ENCODE peak calls at places on chromosomes 3 and 15, in ten cellular contexts. F, W, D, Q, N, I, L, T, X and U are unnamed samples.

GRCh38 chr15:40459391-40460015 is 11.3 kb upstream of the CHST14 start:
- DNase-seq in L (no peak), Q (no peak), T (no peak), I (no peak), X (peak), D (no peak), W (no peak), N (no peak), F (no peak), U (no peak)

GRCh38 chr15:75631935-75632334 is 6.4 kb upstream of the SNUPN start:
- DNase-seq in T (no peak), D (no peak), Q (no peak), N (no peak), I (no peak), W (no peak), X (peak), L (no peak), F (no peak), U (no peak)

GRCh38 chr15:39358441-39359041 is 222.3 kb upstream of the THBS1 start:
- DNase-seq in F (no peak), D (peak), I (peak), N (peak), W (no peak), L (peak), X (no peak), Q (no peak), T (no peak), U (no peak)

GRCh38 chr3:124751501-124751900 is 21.2 kb downstream of the UMPS start:
- DNase-seq in L (no peak), T (no peak), D (no peak), X (no peak), W (no peak), I (no peak), Q (no peak), F (no peak), N (no peak), U (no peak)

GRCh38 chr3:492586-493296 is 296.2 kb downstream of the CHL1 start:
- DNase-seq in D (no peak), I (no peak), X (no peak), F (no peak), L (no peak), Q (no peak), T (no peak), W (no peak), N (no peak), U (no peak)

GRCh38 chr15:71325461-71325860 is 210.2 kb downstream of the THSD4 start:
- DNase-seq in I (no peak), Q (no peak), T (no peak), N (no peak), X (no peak), W (no peak), D (peak), L (peak), F (no peak), U (no peak)

GRCh38 chr3:189772584-189772983 is 141.4 kb downstream of the TP63 start:
- DNase-seq in L (peak), W (no peak), F (no peak), N (no peak), X (no peak), T (no peak), D (no peak), I (no peak), Q (no peak), U (no peak)

GRCh38 chr15:95923797-95924196 is 406.7 kb upstream of the NR2F2 start:
- DNase-seq in W (no peak), I (no peak), N (no peak), F (no peak), D (no peak), L (no peak), T (no peak), X (no peak), Q (peak), U (no peak)

GRCh38 chr3:85427467-85427866 is 468.7 kb downstream of the CADM2 start:
- DNase-seq in I (no peak), W (no peak), N (no peak), D (no peak), F (no peak), Q (no peak), T (no peak), X (no peak), L (no peak), U (no peak)

GRCh38 chr3:78281381-78281780 is 1241.5 kb downstream of the ROBO2 start:
- DNase-seq in D (no peak), I (no peak), F (no peak), X (peak), T (no peak), Q (no peak), W (no peak), L (no peak), N (no peak), U (no peak)

GRCh38 chr3:21894459-21895083 is 143.6 kb upstream of the ZNF385D start:
- DNase-seq in W (no peak), D (peak), F (peak), N (no peak), X (no peak), Q (peak), I (no peak), T (no peak), L (peak), U (no peak)

GRCh38 chr3:707041-707440 is 385.8 kb upstream of the CNTN6 start:
- DNase-seq in W (no peak), N (no peak), T (no peak), I (no peak), Q (no peak), D (no peak), L (no peak), F (no peak), X (no peak), U (no peak)

DNA sequence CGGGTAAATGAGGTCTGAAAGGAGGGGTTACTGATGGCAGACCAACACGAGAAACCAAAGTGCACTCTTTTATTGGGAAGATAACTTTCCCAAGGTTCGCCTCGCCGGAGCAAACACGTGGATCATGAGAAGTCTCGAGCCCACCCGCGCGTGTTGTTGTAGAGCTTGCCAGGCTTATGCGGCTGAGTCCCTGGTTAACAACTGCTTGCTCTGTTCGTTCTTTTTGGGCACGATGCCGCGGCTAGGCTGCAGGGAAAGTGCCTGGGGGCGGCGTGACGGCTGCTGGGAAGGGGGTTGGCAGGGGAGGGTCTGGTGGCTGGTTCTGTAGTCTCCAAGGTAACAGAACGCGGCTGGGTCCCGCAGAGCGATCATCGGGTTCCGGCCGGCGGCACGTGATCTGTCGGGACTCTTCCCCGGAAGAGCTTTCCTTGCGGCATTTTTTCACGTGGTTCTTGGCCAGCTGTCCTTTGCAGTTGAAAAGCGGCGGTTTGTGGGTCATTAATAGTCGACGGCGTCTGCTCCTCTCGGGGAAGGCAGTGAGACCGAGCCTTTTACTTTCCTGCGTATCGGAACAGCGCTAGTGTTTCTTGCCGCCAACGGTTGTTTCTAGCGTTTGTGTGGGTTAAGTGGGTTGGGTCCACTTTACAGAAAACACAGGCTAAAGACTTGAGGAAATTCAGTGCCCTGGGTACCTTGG is 1.5 kb downstream of the MGA start:
- DNase-seq in W (no peak), T (peak), X (peak), I (peak), F (peak), D (peak), Q (peak), N (peak), L (peak), U (peak)
- TF ChIP-seq POLR2A in W (no peak), T (peak), X (no peak), I (no peak), F (no peak), D (no peak), Q (peak), N (no peak), L (no peak), U (no peak)

GRCh38 chr15:81296218-81296617 is 27.7 kb downstream of the STARD5 start:
- DNase-seq in X (peak), L (no peak), Q (no peak), D (no peak), I (peak), F (no peak), T (no peak), W (no peak), N (no peak), U (no peak)

GRCh38 chr15:81297147-81297572 is 26.8 kb downstream of the STARD5 start:
- DNase-seq in L (peak), T (no peak), F (no peak), W (peak), Q (no peak), N (no peak), I (peak), D (no peak), X (peak), U (no peak)

GRCh38 chr15:81298606-81299005 is 25.3 kb downstream of the STARD5 start:
- DNase-seq in X (peak), D (no peak), Q (no peak), F (no peak), I (no peak), N (no peak), W (no peak), T (no peak), L (no peak), U (no peak)

GRCh38 chr15:81296673-81297072 is 27.3 kb downstream of the STARD5 start:
- DNase-seq in T (peak), Q (peak), D (peak), N (peak), F (no peak), X (peak), L (no peak), I (peak), W (no peak), U (peak)

DNA sequence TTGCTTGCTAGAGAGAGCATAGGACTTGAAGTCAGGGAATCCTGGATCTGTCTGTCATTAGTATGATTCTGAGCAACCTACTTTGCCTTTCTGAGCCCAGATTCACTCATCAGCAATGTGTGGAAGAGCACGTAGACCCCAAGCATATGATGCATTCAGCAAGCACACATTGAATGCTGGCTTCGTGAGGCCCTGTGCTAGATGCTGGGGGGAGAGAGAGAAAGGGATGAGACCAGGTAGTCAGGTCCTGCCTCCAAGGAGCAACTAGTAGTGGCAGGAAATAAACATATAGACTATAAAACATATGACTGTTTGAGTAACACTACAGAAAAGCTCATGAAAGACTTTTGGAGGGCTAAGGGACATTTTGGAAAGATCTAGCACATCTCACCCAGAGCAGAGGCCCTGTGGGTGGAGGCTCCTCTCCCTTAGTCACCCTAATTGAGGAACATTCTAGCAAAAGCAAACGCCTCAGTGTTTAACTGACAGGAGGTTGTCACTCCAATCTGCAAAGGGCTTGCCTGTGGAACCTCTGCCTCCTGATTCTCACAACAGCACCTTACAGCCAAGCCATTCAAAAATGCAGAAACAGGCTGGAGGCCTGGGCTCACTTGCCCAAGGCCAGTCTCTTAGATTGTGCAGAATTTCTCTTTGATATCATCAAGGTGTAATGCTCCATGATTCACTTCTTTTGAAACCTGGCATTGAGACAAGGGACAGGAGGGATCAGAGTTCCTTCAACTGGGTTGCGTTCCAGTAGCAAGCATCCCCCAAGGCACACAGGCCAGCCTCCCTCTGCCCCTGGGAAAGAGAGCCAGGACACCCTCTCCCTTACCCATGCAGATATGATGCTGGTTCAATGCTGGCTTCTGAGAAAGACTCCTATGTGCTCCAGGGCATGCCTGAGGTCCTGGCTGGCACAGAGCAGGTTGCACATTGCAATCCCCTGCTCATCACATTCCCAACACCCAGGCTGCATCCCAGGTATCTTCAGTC is 26.1 kb downstream of the STARD5 start:
- DNase-seq in X (peak), I (peak), Q (peak), N (no peak), L (no peak), D (no peak), W (no peak), F (no peak), T (no peak), U (peak)
- TF ChIP-seq POLR2A in X (no peak), I (no peak), Q (no peak), N (no peak), L (no peak), D (no peak), W (no peak), F (no peak), T (peak), U (no peak)

GRCh38 chr3:126472277-126473006 is 3.2 kb downstream of the ZXDC start:
- DNase-seq in T (no peak), N (peak), X (peak), F (peak), I (peak), L (peak), W (peak), D (peak), Q (peak), U (peak)
- TF ChIP-seq POLR2A in T (no peak), N (no peak), X (no peak), F (no peak), I (no peak), L (no peak), W (no peak), D (no peak), Q (peak), U (no peak)

DNA sequence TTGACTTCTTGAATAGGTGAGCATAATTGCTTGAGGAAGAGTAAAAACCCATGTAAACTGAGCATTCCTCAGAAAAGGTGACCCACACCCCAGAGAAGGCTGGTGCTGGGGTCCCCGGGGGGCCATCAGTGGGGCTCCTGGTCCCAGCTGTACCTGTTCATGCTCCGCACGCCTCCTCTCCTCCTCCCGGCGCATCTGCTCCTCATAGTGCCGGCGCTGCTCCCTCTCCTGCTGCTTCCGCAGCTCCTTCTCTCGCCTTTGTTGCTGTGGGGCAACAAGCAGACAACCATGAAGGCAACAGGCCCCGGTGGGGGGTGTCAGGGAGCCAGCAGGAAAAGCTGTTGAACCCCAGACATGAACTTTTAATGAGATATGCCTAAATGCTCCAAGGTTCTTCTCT is 113.7 kb upstream of the SLC2A2 start:
- DNase-seq in D (no peak), X (no peak), T (no peak), I (no peak), L (no peak), N (no peak), Q (no peak), F (no peak), W (no peak), U (no peak)
- TF ChIP-seq POLR2A in D (no peak), X (no peak), T (no peak), I (no peak), L (no peak), N (no peak), Q (no peak), F (no peak), W (no peak), U (no peak)

GRCh38 chr15:84598993-84599392 is 1.8 kb upstream of the ZSCAN2 start:
- DNase-seq in I (peak), X (no peak), T (no peak), L (peak), F (peak), D (peak), N (peak), Q (peak), W (peak), U (no peak)
- TF ChIP-seq POLR2A in I (no peak), X (no peak), T (no peak), L (no peak), F (no peak), D (no peak), N (no peak), Q (no peak), W (no peak), U (no peak)

GRCh38 chr3:134372405-134373277 is 1.6 kb downstream of the AMOTL2 start:
- DNase-seq in N (no peak), T (no peak), I (no peak), L (peak), Q (no peak), W (no peak), F (no peak), X (peak), D (no peak), U (no peak)

GRCh38 chr3:134375542-134376384 is 1.5 kb upstream of the AMOTL2 start:
- DNase-seq in F (no peak), D (no peak), X (peak), N (peak), L (no peak), I (no peak), T (no peak), Q (no peak), W (no peak), U (no peak)

GRCh38 chr3:134373278-134373941 is 837 bp downstream of the AMOTL2 start:
- DNase-seq in F (no peak), Q (no peak), X (peak), D (peak), I (peak), L (peak), N (peak), T (no peak), W (no peak), U (peak)

GRCh38 chr3:134374791-134375541 is 719 bp upstream of the AMOTL2 start:
- DNase-seq in X (peak), Q (no peak), D (peak), F (peak), I (peak), T (no peak), W (no peak), L (no peak), N (peak), U (peak)

GRCh38 chr3:134373942-134374790 is at the start of gene AMOTL2:
- DNase-seq in F (peak), I (peak), N (peak), L (peak), W (peak), X (peak), T (peak), D (peak), Q (peak), U (peak)
- TF ChIP-seq POLR2A in F (peak), I (peak), N (peak), L (peak), W (peak), X (no peak), T (no peak), D (peak), Q (no peak), U (peak)